ENCODE peak calls at places on chromosomes 7 and 10, in nine cellular contexts. K is tibial artery; F is IMR-90; E is erythroblast; V is WERI-Rb-1; B is naive thymus-derived CD8-positive, alpha-beta T cell; G is HFFc6; Q is fibroblast of the aortic adventitia; C is DND-41. X is an unnamed sample.

GRCh38 chr7:117412390-117412789 is 14.9 kb downstream of the ASZ1 start:
- DNase-seq in B (no peak), C (no peak), V (no peak), E (no peak), F (no peak), G (no peak), K (no peak), Q (no peak), X (no peak)

GRCh38 chr7:130139193-130139950 is 65.8 kb downstream of the TMEM209 start:
- DNase-seq in F (no peak), Q (no peak), C (no peak), B (no peak), G (no peak), V (no peak), E (no peak), K (no peak), X (no peak)

GRCh38 chr7:75867390-75867717 is 11.5 kb upstream of the RHBDD2 start:
- DNase-seq in V (no peak), B (no peak), Q (no peak), F (peak), G (no peak), K (no peak), E (no peak), C (no peak), X (no peak)

GRCh38 chr7:134831862-134832261 is 52.4 kb downstream of the CALD1 start:
- DNase-seq in V (no peak), E (no peak), C (no peak), B (no peak), Q (no peak), F (no peak), K (peak), G (no peak), X (no peak)

GRCh38 chr10:52332815-52333214 is 18.7 kb downstream of the DKK1 start:
- DNase-seq in F (no peak), K (no peak), E (no peak), C (no peak), V (no peak), G (no peak), B (no peak), Q (no peak), X (no peak)

GRCh38 chr10:102856758-102857424 is 2.8 kb downstream of the BORCS7 start:
- DNase-seq in V (no peak), Q (no peak), C (no peak), F (no peak), K (no peak), G (no peak), B (no peak), E (peak), X (peak)

GRCh38 chr10:113019096-113019495 is 69.0 kb downstream of the TCF7L2 start:
- DNase-seq in V (no peak), Q (no peak), K (no peak), G (no peak), E (no peak), C (no peak), F (no peak), B (no peak), X (no peak)

GRCh38 chr7:102132209-102132752 is 154.4 kb upstream of the SH2B2 start:
- DNase-seq in Q (no peak), K (no peak), F (no peak), B (no peak), C (no peak), E (no peak), V (no peak), G (no peak), X (no peak)

GRCh38 chr7:95828824-95829428 is 56.6 kb downstream of the DYNC1I1 start:
- DNase-seq in Q (no peak), C (no peak), V (no peak), F (no peak), B (no peak), K (no peak), E (no peak), G (no peak), X (no peak)

GRCh38 chr10:79333513-79333912 is 13.8 kb upstream of the PPIF start:
- DNase-seq in G (peak), V (no peak), C (no peak), E (no peak), F (peak), K (no peak), B (no peak), Q (peak), X (no peak)

GRCh38 chr10:17506390-17506789 is 52.0 kb upstream of the ST8SIA6 start:
- DNase-seq in C (no peak), F (no peak), B (no peak), K (no peak), G (no peak), Q (no peak), V (no peak), E (peak), X (no peak)

GRCh38 chr7:30913821-30914515 is 2.3 kb downstream of the AQP1 start:
- DNase-seq in K (no peak), Q (no peak), G (no peak), B (no peak), C (no peak), F (no peak), V (no peak), E (peak), X (no peak)

GRCh38 chr7:93337047-93337446 is 104.9 kb downstream of the VPS50 start:
- DNase-seq in Q (no peak), B (no peak), V (no peak), C (no peak), F (no peak), E (no peak), K (no peak), G (no peak), X (no peak)

GRCh38 chr7:22726849-22727792 is at the start of gene IL6:
- DNase-seq in V (no peak), C (peak), G (peak), E (peak), K (peak), F (peak), Q (peak), B (peak), X (peak)

GRCh38 chr10:103800789-103801540 is 54.4 kb downstream of the SH3PXD2A start:
- DNase-seq in F (peak), B (peak), Q (no peak), V (no peak), E (no peak), K (no peak), C (no peak), G (peak), X (no peak)

GRCh38 chr10:89073719-89074118 is 83.1 kb downstream of the FAS start:
- DNase-seq in Q (no peak), K (no peak), V (no peak), B (no peak), C (no peak), F (no peak), G (peak), E (no peak), X (no peak)

GRCh38 chr7:112995091-112995824 is 91.4 kb downstream of the GPR85 start:
- DNase-seq in G (peak), E (no peak), C (no peak), Q (peak), K (peak), B (no peak), F (peak), V (no peak), X (no peak)

X was measured in ureter.